ENCODE peak calls at places on chromosomes 11 and 22, in four cellular contexts. J is cardiac muscle cell, K is activated B cell treated with CpG ODN at 0.5 μM for 24 hours, W is stomach. R is an unnamed sample.

GRCh38 chr11:103091441-103091809 is 535 bp downstream of the DCUN1D5 start:
- DNase-seq in W (peak), J (peak), K (peak), R (no peak)

GRCh38 chr11:44243633-44244343 is 66.2 kb downstream of the ALX4 start:
- DNase-seq in K (no peak), W (no peak), J (peak), R (no peak)

GRCh38 chr11:1872267-1872985 is 19.3 kb downstream of the PRR33 start:
- DNase-seq in W (no peak), K (no peak), J (no peak), R (no peak)

GRCh38 chr11:134374891-134375550 is 37.0 kb downstream of the B3GAT1 start:
- DNase-seq in W (no peak), K (no peak), J (no peak), R (no peak)

GRCh38 chr11:57499413-57499982 is 16.0 kb downstream of the SLC43A1 start:
- DNase-seq in K (peak), W (peak), J (peak), R (peak)

GRCh38 chr11:48170176-48170839 is 46.3 kb upstream of the OR4B1 start:
- DNase-seq in K (no peak), J (no peak), W (no peak), R (no peak)

GRCh38 chr22:49365191-49365837 is 462.4 kb downstream of the BRD1 start:
- DNase-seq in J (no peak), K (no peak), W (no peak), R (no peak)

GRCh38 chr11:36296925-36297604 is 977 bp downstream of the PRR5L start:
- DNase-seq in K (no peak), J (no peak), W (no peak), R (no peak)

GRCh38 chr11:33634291-33634834 is 66.3 kb downstream of the C11orf91 start:
- DNase-seq in W (no peak), J (no peak), K (no peak), R (no peak)

GRCh38 chr11:78801161-78801884 is 226.7 kb upstream of the NARS2 start:
- DNase-seq in K (no peak), J (no peak), W (peak), R (no peak)

GRCh38 chr22:21686193-21686608 is 20.4 kb downstream of the PPIL2 start:
- DNase-seq in K (no peak), W (no peak), J (no peak), R (no peak)

GRCh38 chr11:57001674-57002401 is 13.1 kb downstream of the OR5AK2 start:
- DNase-seq in W (no peak), K (no peak), J (no peak), R (no peak)

GRCh38 chr22:47623056-47623739 is 860.7 kb downstream of the TBC1D22A start:
- DNase-seq in K (no peak), J (no peak), W (no peak), R (peak)

GRCh38 chr11:13776134-13776815 is 107.8 kb downstream of the FAR1 start:
- DNase-seq in K (no peak), W (no peak), J (no peak), R (no peak)

GRCh38 chr11:10623797-10624761 is 55.6 kb upstream of the LYVE1 start:
- DNase-seq in J (peak), W (no peak), K (no peak), R (no peak)
- TF ChIP-seq CTCF in J (peak), W (no peak), K (no peak), R (peak)

GRCh38 chr22:38213319-38214247 is 11.8 kb downstream of the MAFF start:
- DNase-seq in K (no peak), J (no peak), W (no peak), R (no peak)

GRCh38 chr22:38212442-38212841 is 10.6 kb downstream of the MAFF start:
- DNase-seq in K (no peak), J (no peak), W (no peak), R (no peak)

GRCh38 chr22:38211556-38211955 is 9.8 kb downstream of the MAFF start:
- DNase-seq in K (no peak), W (no peak), J (no peak), R (no peak)

GRCh38 chr22:38215156-38216038 is 13.6 kb downstream of the MAFF start:
- DNase-seq in J (no peak), K (no peak), W (no peak), R (no peak)

GRCh38 chr22:38214248-38215056 is 12.7 kb downstream of the MAFF start:
- DNase-seq in K (peak), J (peak), W (peak), R (peak)
- TF ChIP-seq CTCF in K (no peak), J (peak), W (no peak), R (peak)

DNA sequence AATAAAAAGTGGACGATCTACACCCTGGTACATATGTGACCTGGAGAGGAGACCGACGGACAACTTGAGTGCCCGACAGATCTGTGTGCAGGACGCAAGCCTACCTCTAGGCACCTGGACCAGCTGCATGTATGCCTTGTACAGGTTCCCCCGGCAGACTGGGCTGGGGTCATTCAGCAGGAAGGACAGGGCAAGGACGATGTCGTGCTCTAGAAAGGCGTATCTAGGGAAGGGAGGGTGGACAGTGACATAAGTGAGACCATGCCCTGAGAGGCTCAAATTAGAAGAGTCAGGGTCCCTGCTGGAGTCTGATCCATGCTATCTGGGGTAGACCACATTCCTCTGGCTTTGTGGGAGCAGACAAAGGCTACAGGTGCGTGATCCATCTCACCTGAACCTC is 7.9 kb downstream of the RSPH14 start:
- DNase-seq in K (no peak), W (no peak), J (no peak), R (no peak)
- TF ChIP-seq CTCF in K (no peak), W (no peak), J (no peak), R (no peak)

DNA sequence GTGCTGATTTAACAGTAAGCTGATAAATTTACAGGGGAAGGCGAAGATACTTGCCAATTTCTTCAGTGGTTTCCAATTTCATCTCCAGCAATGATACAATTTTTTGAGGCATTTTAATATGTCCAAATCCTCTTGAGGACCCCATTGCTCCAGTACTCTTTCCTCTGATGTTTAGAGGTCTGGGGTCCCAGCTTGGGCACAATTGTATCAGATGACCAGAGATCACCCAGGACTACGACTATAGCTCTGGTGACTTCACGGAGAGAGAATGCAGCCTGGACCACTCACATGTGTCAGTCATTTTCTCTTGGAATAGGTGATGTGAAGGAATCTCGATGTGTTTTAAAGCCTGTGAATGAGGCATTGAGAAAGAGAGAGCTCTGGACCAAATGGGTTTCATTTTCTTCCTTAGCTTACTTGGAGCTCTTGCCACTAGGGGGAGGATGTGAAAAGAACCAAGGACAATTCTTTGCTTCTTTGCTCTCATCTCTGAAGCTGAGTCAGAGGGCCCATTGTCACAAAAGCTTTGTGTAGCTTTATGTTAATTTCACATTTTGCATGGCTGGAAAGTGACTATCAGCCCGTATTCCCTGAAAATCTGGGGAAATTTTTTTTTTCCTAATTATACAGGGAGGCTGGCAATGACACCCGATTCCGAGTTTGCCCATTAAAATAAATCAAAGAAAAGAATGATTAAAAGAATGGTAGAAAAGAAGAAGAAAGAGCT is 6.7 kb upstream of the CCDC90B start:
- DNase-seq in K (no peak), J (peak), W (no peak), R (no peak)
- TF ChIP-seq CTCF in K (no peak), J (peak), W (no peak), R (peak)

DNA sequence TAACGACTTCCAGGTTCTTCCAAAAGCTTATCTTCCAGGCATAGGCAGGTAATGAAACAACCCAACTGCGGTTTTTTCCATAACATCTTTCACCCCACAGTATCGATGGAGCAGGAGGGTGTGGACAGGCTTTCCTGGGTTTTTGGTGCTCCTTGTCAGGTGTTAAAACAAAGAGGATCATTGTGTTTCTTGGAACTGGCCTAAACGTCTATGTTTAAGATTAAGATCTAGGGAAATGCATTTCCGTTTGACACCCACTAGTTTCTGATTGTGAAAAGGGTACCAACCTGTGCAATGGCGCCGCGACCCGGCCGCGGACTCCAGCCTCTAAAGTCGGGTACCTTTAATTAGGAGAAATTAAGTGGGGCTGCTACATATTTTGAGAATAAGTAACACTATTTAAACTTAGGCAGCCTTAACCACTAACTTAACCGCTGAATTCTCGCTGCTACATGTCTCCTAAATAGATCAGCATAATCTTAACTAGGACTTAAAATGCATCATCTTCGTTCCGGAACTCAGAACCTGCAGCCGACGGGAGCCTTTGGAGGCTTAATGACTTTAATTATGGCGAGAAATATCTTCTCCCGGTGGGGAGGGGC is 31.5 kb downstream of the C22orf31 start:
- DNase-seq in W (peak), J (no peak), K (no peak), R (no peak)
- TF ChIP-seq CTCF in W (no peak), J (no peak), K (no peak), R (no peak)

R was measured in type B pancreatic cell.